ENCODE peak calls at places on chromosomes 5 and 9, in six cellular contexts. D is A549, P is HepG2, B is K562, Y is endothelial cell of umbilical vein, F is GM12878. O is an unnamed sample.

GRCh38 chr9:15372385-15373200 is 50.1 kb upstream of the SNAPC3 start:
- DNase-seq in Y (no peak), B (no peak), F (no peak), D (no peak), P (no peak), O (no peak)

GRCh38 chr9:37243588-37244345 is 123.4 kb downstream of the ZCCHC7 start:
- DNase-seq in Y (no peak), D (no peak), F (no peak), P (no peak), B (no peak), O (no peak)

GRCh38 chr5:85868070-85868469 is 749.7 kb upstream of the COX7C start:
- DNase-seq in D (no peak), P (peak), F (no peak), B (no peak), Y (no peak), O (no peak)

GRCh38 chr5:93929146-93929545 is 187.7 kb upstream of the POU5F2 start:
- DNase-seq in Y (no peak), B (no peak), P (no peak), F (no peak), D (no peak), O (no peak)

GRCh38 chr5:97266576-97266975 is 83.5 kb upstream of the RIOK2 start:
- DNase-seq in B (no peak), Y (peak), F (no peak), P (no peak), D (no peak), O (no peak)

GRCh38 chr5:177086918-177087706 is 397 bp downstream of the FGFR4 start:
- DNase-seq in D (peak), Y (peak), B (peak), F (peak), P (peak), O (peak)

GRCh38 chr9:34716711-34717110 is 6.8 kb upstream of the CCL21 start:
- DNase-seq in B (no peak), F (no peak), P (no peak), Y (no peak), D (no peak), O (no peak)

GRCh38 chr5:142841511-142842255 is 71.5 kb downstream of the ARHGAP26 start:
- DNase-seq in D (no peak), F (no peak), B (no peak), P (no peak), Y (no peak), O (no peak)

GRCh38 chr5:143390941-143391340 is 12.5 kb downstream of the NR3C1 start:
- DNase-seq in F (no peak), P (no peak), B (no peak), Y (no peak), D (no peak), O (no peak)

GRCh38 chr9:90943341-90943740 is 141.7 kb downstream of the SYK start:
- DNase-seq in F (no peak), P (no peak), B (no peak), D (no peak), Y (no peak), O (no peak)

GRCh38 chr9:94175669-94176068 is 83.4 kb upstream of the ZNF169 start:
- DNase-seq in D (no peak), F (no peak), P (no peak), B (no peak), Y (peak), O (no peak)

GRCh38 chr5:171999877-172000276 is 6.6 kb downstream of the FBXW11 start:
- DNase-seq in P (no peak), B (no peak), D (no peak), F (peak), Y (no peak), O (peak)

GRCh38 chr9:2427016-2427891 is 194.3 kb upstream of the VLDLR start:
- DNase-seq in B (no peak), F (no peak), D (no peak), Y (no peak), P (no peak), O (no peak)

GRCh38 chr9:2116073-2116472 is 100.9 kb downstream of the SMARCA2 start:
- DNase-seq in Y (peak), D (peak), F (no peak), P (peak), B (peak), O (peak)

GRCh38 chr9:95506692-95507455 is 9.9 kb downstream of the PTCH1 start:
- DNase-seq in D (peak), F (no peak), P (peak), Y (peak), B (peak), O (peak)

GRCh38 chr5:171162602-171163001 is 146.4 kb upstream of the TLX3 start:
- DNase-seq in F (no peak), B (peak), Y (peak), P (no peak), D (peak), O (peak)

GRCh38 chr9:33742519-33742918 is 52.8 kb upstream of the PRSS3 start:
- DNase-seq in Y (no peak), P (peak), B (peak), F (no peak), D (no peak), O (peak)

GRCh38 chr9:83060557-83060956 is 2.4 kb downstream of the RASEF start:
- DNase-seq in P (no peak), Y (no peak), F (no peak), D (peak), B (no peak), O (no peak)

GRCh38 chr5:174145821-174146220 is 100.3 kb downstream of the NSG2 start:
- DNase-seq in P (no peak), D (no peak), F (no peak), Y (no peak), B (peak), O (peak)

GRCh38 chr5:112823181-112823580 is 37.9 kb upstream of the SRP19 start:
- DNase-seq in P (no peak), F (no peak), D (no peak), B (no peak), Y (no peak), O (no peak)

GRCh38 chr9:34079181-34079580 is 30.5 kb upstream of the UBAP2 start:
- DNase-seq in Y (peak), P (no peak), D (peak), B (no peak), F (no peak), O (no peak)

GRCh38 chr9:101445353-101446029 is 9.9 kb upstream of the ALDOB start:
- DNase-seq in B (no peak), Y (no peak), F (no peak), D (no peak), P (peak), O (peak)

GRCh38 chr5:10741661-10742060 is 19.4 kb downstream of the DAP start:
- DNase-seq in D (no peak), F (no peak), B (no peak), P (no peak), Y (no peak), O (no peak)

GRCh38 chr9:112382066-112382465 is 2.2 kb downstream of the HSDL2 start:
- DNase-seq in B (no peak), P (no peak), Y (no peak), F (no peak), D (no peak), O (no peak)

GRCh38 chr5:32047056-32047455 is 127.1 kb downstream of the GOLPH3 start:
- DNase-seq in B (no peak), F (no peak), D (no peak), P (no peak), Y (no peak), O (no peak)

GRCh38 chr5:67678594-67678993 is 482.0 kb upstream of the CD180 start:
- DNase-seq in B (no peak), D (no peak), P (no peak), F (no peak), Y (no peak), O (no peak)

GRCh38 chr9:15192856-15193255 is 114.2 kb downstream of the TTC39B start:
- DNase-seq in D (no peak), Y (no peak), F (no peak), P (no peak), B (no peak), O (no peak)

GRCh38 chr9:98795970-98796363 is 388 bp downstream of the ANKS6 start:
- DNase-seq in F (no peak), Y (no peak), D (no peak), B (peak), P (no peak), O (peak)

GRCh38 chr9:109780453-109781033 is 545 bp downstream of the PALM2AKAP2 start:
- DNase-seq in Y (no peak), D (no peak), F (no peak), B (no peak), P (no peak), O (no peak)

GRCh38 chr5:59760798-59761348 is 132.7 kb downstream of the PDE4D start:
- DNase-seq in B (no peak), D (no peak), Y (peak), F (no peak), P (no peak), O (peak)

GRCh38 chr5:143051244-143052058 is 281.3 kb downstream of the ARHGAP26 start:
- DNase-seq in D (no peak), Y (no peak), B (peak), P (peak), F (no peak), O (peak)

GRCh38 chr5:178778919-178779318 is 48.5 kb upstream of the ZNF354A start:
- DNase-seq in P (peak), D (no peak), F (no peak), B (no peak), Y (no peak), O (no peak)

GRCh38 chr9:88418715-88419540 is 30.7 kb downstream of the SPIN1 start:
- DNase-seq in F (no peak), P (no peak), D (no peak), B (no peak), Y (peak), O (peak)

GRCh38 chr5:14900661-14901461 is 29.3 kb upstream of the ANKH start:
- DNase-seq in D (no peak), F (no peak), B (peak), P (peak), Y (peak), O (no peak)

GRCh38 chr9:8703904-8704303 is 904.3 kb upstream of the DMAC1 start:
- DNase-seq in D (no peak), Y (no peak), F (no peak), P (no peak), B (no peak), O (no peak)

GRCh38 chr9:34988218-34989055 is 1.1 kb upstream of the DNAJB5 start:
- DNase-seq in F (no peak), Y (no peak), B (peak), P (no peak), D (no peak), O (no peak)

GRCh38 chr5:68287976-68288755 is 72.6 kb downstream of the PIK3R1 start:
- DNase-seq in P (peak), B (peak), F (peak), D (peak), Y (peak), O (no peak)

GRCh38 chr9:75892168-75892901 is 1.9 kb downstream of the PCSK5 start:
- DNase-seq in B (no peak), Y (peak), F (no peak), D (peak), P (no peak), O (no peak)
- TF ChIP-seq MYC in B (no peak), Y (no peak), F (no peak), D (no peak), P (no peak), O (no peak)

GRCh38 chr5:16005210-16005609 is 174.4 kb downstream of the MARCHF11 start:
- DNase-seq in B (no peak), D (no peak), F (peak), Y (no peak), P (no peak), O (no peak)
- TF ChIP-seq MYC in B (no peak), D (no peak), F (no peak), Y (no peak), P (no peak), O (no peak)

GRCh38 chr5:115571441-115571878 is 26.9 kb upstream of the FEM1C start:
- DNase-seq in P (no peak), D (no peak), Y (peak), B (no peak), F (no peak), O (no peak)
- TF ChIP-seq MYC in P (no peak), D (no peak), Y (no peak), B (no peak), F (no peak), O (no peak)

DNA sequence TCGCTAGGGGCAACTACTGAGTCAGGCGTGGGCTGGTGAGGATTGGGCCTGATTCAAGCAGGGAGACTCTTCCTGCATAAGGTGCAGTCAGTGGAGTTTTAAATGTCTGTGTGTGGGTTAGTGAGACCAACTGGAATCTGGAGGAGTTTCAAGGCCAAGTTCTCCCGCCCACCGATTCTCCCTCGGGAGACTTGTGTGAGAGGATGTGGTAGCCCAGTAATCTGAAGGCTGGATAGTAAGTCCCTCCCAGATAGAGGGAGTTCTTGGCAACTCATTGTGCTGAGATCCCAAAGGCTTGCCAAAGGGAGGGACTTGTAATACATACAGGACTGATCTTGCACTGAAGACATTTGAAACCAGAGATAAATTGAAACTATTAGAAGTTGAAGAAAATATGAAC is 51.8 kb downstream of the WDR36 start:
- DNase-seq in Y (no peak), F (no peak), B (no peak), D (no peak), P (no peak), O (peak)
- TF ChIP-seq MYC in Y (no peak), F (no peak), B (no peak), D (no peak), P (no peak), O (no peak)

O was measured in NB4.